ENCODE peak calls at places on chromosomes 12 and 14, in four cellular contexts. One of them, this sample, is unnamed.

GRCh38 chr14:54446201-54446693 is 5.1 kb upstream of the CNIH1 start:
- DNase-seq in HL-60: no peak
- DNase-seq in GM12891: no peak
- DNase-seq in GM12878: no peak
- DNase-seq in this sample: no peak

GRCh38 chr14:69079188-69079742 is 73.7 kb downstream of the DCAF5 start:
- DNase-seq in HL-60: no peak
- DNase-seq in GM12891: no peak
- DNase-seq in GM12878: no peak
- DNase-seq in this sample: no peak

GRCh38 chr12:80504389-80505153 is 60.5 kb downstream of the PTPRQ start:
- DNase-seq in HL-60: no peak
- DNase-seq in GM12891: no peak
- DNase-seq in GM12878: no peak
- DNase-seq in this sample: no peak

GRCh38 chr12:122001379-122002209 is 20.1 kb upstream of the BCL7A start:
- DNase-seq in HL-60: no peak
- DNase-seq in GM12891: no peak
- DNase-seq in GM12878: no peak
- DNase-seq in this sample: no peak

GRCh38 chr14:62216121-62216520 is 453.9 kb downstream of the SNAPC1 start:
- DNase-seq in HL-60: no peak
- DNase-seq in GM12891: no peak
- DNase-seq in GM12878: no peak
- DNase-seq in this sample: no peak

GRCh38 chr14:41718477-41719166 is 111.9 kb downstream of the LRFN5 start:
- DNase-seq in HL-60: peak; percentile 12
- DNase-seq in GM12891: no peak
- DNase-seq in GM12878: no peak
- DNase-seq in this sample: no peak

GRCh38 chr14:31228533-31228932 is 20.9 kb upstream of the HECTD1 start:
- DNase-seq in HL-60: peak; percentile 74
- DNase-seq in GM12891: no peak
- DNase-seq in GM12878: no peak
- DNase-seq in this sample: no peak

GRCh38 chr14:94601961-94602391 is 10.2 kb upstream of the SERPINA3 start:
- DNase-seq in HL-60: no peak
- DNase-seq in GM12891: no peak
- DNase-seq in GM12878: no peak
- DNase-seq in this sample: peak; percentile 11

GRCh38 chr12:82366182-82366581 is 7.9 kb downstream of the METTL25 start:
- DNase-seq in HL-60: no peak
- DNase-seq in GM12891: no peak
- DNase-seq in GM12878: no peak
- DNase-seq in this sample: no peak

GRCh38 chr14:26808407-26808806 is 210.6 kb upstream of the NOVA1 start:
- DNase-seq in HL-60: no peak
- DNase-seq in GM12891: no peak
- DNase-seq in GM12878: no peak
- DNase-seq in this sample: no peak

GRCh38 chr12:1644523-1645438 is 15.8 kb downstream of the WNT5B start:
- DNase-seq in HL-60: no peak
- DNase-seq in GM12891: no peak
- DNase-seq in GM12878: no peak
- DNase-seq in this sample: no peak

GRCh38 chr14:77151918-77152588 is 10.5 kb upstream of the ZDHHC22 start:
- DNase-seq in HL-60: no peak
- DNase-seq in GM12891: peak; percentile 36
- DNase-seq in GM12878: no peak
- DNase-seq in this sample: no peak

GRCh38 chr12:132095520-132096409 is 48.4 kb downstream of the DDX51 start:
- DNase-seq in HL-60: no peak
- DNase-seq in GM12891: no peak
- DNase-seq in GM12878: no peak
- DNase-seq in this sample: no peak

GRCh38 chr12:45575823-45576448 is 153.6 kb upstream of the ARID2 start:
- DNase-seq in HL-60: peak; percentile 18
- DNase-seq in GM12891: no peak
- DNase-seq in GM12878: peak; percentile 31
- DNase-seq in this sample: no peak

GRCh38 chr14:63551338-63551737 is 8.2 kb upstream of the PPP2R5E start:
- DNase-seq in HL-60: no peak
- DNase-seq in GM12891: no peak
- DNase-seq in GM12878: no peak
- DNase-seq in this sample: no peak

GRCh38 chr14:54652188-54652889 is 85.4 kb downstream of the SAMD4A start:
- DNase-seq in HL-60: no peak
- DNase-seq in GM12891: no peak
- DNase-seq in GM12878: no peak
- DNase-seq in this sample: no peak

GRCh38 chr12:56521590-56522371 is at the start of gene RBMS2:
- DNase-seq in HL-60: peak; percentile 24
- DNase-seq in GM12891: peak; percentile 24
- DNase-seq in GM12878: no peak
- DNase-seq in this sample: peak; percentile 47

GRCh38 chr14:69299286-69300035 is 39.5 kb downstream of the GALNT16 start:
- DNase-seq in HL-60: no peak
- DNase-seq in GM12891: no peak
- DNase-seq in GM12878: no peak
- DNase-seq in this sample: no peak

GRCh38 chr12:11758838-11759509 is 109.5 kb downstream of the ETV6 start:
- DNase-seq in HL-60: no peak
- DNase-seq in GM12891: no peak
- DNase-seq in GM12878: peak; percentile 93
- DNase-seq in this sample: no peak

GRCh38 chr14:32564591-32564990 is 235.5 kb downstream of the AKAP6 start:
- DNase-seq in HL-60: no peak
- DNase-seq in GM12891: no peak
- DNase-seq in GM12878: no peak
- DNase-seq in this sample: no peak

GRCh38 chr14:72366619-72367018 is 434.4 kb downstream of the RGS6 start:
- DNase-seq in HL-60: no peak
- DNase-seq in GM12891: no peak
- DNase-seq in GM12878: no peak
- DNase-seq in this sample: no peak

GRCh38 chr12:58818546-58818945 is 101.8 kb downstream of the LRIG3 start:
- DNase-seq in HL-60: no peak
- DNase-seq in GM12891: no peak
- DNase-seq in GM12878: no peak
- DNase-seq in this sample: no peak

GRCh38 chr12:124361074-124361965 is 66.4 kb downstream of the RFLNA start:
- DNase-seq in HL-60: no peak
- DNase-seq in GM12891: no peak
- DNase-seq in GM12878: no peak
- DNase-seq in this sample: no peak

DNA sequence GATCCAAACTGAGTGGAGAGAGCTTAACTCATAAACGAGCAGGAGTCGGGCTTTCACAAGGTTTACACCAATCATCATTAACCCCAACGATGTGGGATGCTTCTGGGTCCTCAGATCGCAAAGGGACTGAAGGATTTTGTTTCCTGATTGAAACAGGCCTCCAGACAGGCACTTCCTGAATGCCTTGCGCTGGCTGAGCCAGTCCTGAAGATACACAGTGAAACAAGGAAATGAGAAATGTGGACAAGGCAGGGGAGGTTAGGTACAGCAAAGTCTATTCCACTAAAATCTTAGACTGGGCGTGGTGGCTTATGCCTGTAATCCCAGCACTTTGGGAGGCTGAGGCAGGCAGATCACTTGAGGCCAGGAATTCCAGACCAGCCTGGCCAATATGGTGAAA is 30.7 kb downstream of the RBM19 start:
- DNase-seq in HL-60: no peak
- DNase-seq in GM12891: no peak
- DNase-seq in GM12878: no peak
- DNase-seq in this sample: no peak
- TF ChIP-seq SPI1 in HL-60: no peak
- TF ChIP-seq SPI1 in GM12891: no peak
- TF ChIP-seq SPI1 in GM12878: no peak
- TF ChIP-seq SPI1 in this sample: no peak

GRCh38 chr12:32025906-32026305 is 66.7 kb downstream of the RESF1 start:
- DNase-seq in HL-60: no peak
- DNase-seq in GM12891: no peak
- DNase-seq in GM12878: peak; percentile 24
- DNase-seq in this sample: no peak
- TF ChIP-seq SPI1 in HL-60: no peak
- TF ChIP-seq SPI1 in GM12891: no peak
- TF ChIP-seq SPI1 in GM12878: no peak
- TF ChIP-seq SPI1 in this sample: no peak

DNA sequence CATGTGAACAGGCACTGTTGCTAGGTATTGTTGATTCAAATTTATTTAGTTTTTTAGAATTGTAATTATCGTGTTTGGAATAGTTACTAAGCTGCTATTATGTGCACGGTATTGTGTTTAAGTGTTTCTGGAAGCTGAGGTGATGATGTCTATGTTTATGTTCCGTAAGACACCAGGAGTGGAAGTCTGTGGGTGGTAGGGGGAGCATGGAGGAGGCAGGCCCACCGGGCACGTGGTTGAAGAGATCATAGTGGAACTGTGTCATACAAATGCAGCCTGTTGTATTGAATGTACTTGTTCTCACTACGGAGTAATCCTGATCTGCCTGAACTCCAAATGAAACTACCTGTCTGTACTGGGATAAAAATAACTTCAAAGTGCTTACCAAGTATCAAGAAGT is 36.1 kb upstream of the STXBP6 start:
- DNase-seq in HL-60: no peak
- DNase-seq in GM12891: no peak
- DNase-seq in GM12878: no peak
- DNase-seq in this sample: no peak
- TF ChIP-seq SPI1 in HL-60: no peak
- TF ChIP-seq SPI1 in GM12891: no peak
- TF ChIP-seq SPI1 in GM12878: no peak
- TF ChIP-seq SPI1 in this sample: no peak

DNA sequence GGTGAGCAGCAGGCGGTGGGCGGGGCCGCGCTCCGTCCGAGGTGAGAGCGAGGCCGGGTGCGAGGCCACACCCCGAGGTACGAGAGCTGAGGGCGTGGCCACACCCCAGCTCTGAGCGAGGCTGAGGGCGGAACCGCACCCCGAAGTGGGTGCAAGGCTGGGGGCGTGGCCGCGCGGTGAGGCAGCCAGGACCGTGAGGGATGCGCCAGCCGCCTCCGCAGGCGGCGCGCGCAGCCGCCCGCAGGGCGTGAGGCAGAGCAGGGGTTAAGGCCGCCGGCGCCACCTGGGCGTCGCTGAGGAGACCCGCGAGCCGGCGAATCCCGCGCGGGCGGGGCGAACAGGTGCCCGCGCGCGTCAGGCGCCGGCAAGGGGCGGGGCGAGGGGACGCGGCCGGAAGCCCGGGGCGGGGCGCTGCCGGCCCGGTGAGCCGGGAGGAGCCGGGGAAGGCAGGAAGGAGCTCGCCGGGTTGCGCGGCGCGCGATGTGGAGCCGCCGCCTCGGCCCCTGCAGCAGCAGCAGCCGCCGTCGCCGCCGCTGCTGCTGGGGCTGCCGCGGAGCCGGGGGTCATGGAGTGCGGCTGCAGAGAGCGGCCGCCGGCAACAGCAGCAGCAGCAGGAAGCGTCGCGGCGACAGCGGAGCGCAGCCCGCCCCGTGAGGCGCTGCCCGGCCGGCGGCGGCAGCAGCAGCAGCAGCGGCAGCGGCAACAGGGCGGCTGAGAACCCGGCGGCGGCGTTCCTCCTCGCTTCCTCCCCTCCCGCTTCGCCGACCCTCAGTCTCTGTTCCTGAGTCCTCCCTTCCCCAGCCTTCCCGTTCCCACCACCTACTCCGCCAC is at the start of gene BICDL1:
- DNase-seq in HL-60: peak; percentile 70
- DNase-seq in GM12891: peak; percentile 90
- DNase-seq in GM12878: peak; percentile 69
- DNase-seq in this sample: peak; percentile 95
- TF ChIP-seq SPI1 in HL-60: no peak
- TF ChIP-seq SPI1 in GM12891: peak; percentile 35
- TF ChIP-seq SPI1 in GM12878: no peak
- TF ChIP-seq SPI1 in this sample: no peak

DNA sequence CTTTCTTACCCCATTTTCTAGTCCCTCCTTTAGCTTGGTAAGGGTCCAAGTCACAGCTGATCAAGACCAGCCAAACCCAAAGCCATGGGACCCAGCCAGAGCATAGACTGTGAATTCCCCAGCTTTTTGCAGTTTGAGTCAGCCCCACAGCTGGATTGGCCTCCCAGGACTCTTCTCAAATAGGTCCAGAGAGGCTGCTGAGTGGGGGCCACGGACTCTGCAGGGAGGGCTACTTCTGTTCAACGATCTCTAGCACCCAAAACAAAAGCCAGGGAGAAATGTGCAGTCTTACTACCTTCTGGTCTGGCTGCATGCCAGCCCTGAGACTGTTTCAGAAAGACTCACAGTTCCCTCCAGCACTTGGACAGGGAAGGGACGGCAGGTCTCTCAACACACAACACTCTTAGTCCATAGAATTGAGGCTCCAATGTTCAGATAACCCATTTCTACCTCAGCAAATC is 1.6 kb downstream of the VDR start:
- DNase-seq in HL-60: peak; percentile 60
- DNase-seq in GM12891: no peak
- DNase-seq in GM12878: no peak
- DNase-seq in this sample: peak; percentile 16
- TF ChIP-seq SPI1 in HL-60: no peak
- TF ChIP-seq SPI1 in GM12891: peak; percentile 3
- TF ChIP-seq SPI1 in GM12878: no peak
- TF ChIP-seq SPI1 in this sample: no peak

GRCh38 chr12:107875772-107876171 is 101.3 kb downstream of the ASCL4 start:
- DNase-seq in HL-60: no peak
- DNase-seq in GM12891: no peak
- DNase-seq in GM12878: no peak
- DNase-seq in this sample: no peak
- TF ChIP-seq SPI1 in HL-60: no peak
- TF ChIP-seq SPI1 in GM12891: no peak
- TF ChIP-seq SPI1 in GM12878: no peak
- TF ChIP-seq SPI1 in this sample: no peak

GRCh38 chr12:57793920-57794319 is 11.3 kb downstream of the TSFM start:
- DNase-seq in HL-60: no peak
- DNase-seq in GM12891: no peak
- DNase-seq in GM12878: no peak
- DNase-seq in this sample: no peak

GRCh38 chr12:57800965-57801364 is 17.6 kb downstream of the AVIL start:
- DNase-seq in HL-60: no peak
- DNase-seq in GM12891: no peak
- DNase-seq in GM12878: no peak
- DNase-seq in this sample: no peak

GRCh38 chr12:57797938-57798337 is 15.4 kb downstream of the TSFM start:
- DNase-seq in HL-60: no peak
- DNase-seq in GM12891: no peak
- DNase-seq in GM12878: no peak
- DNase-seq in this sample: no peak

GRCh38 chr12:57796996-57797395 is 14.4 kb downstream of the TSFM start:
- DNase-seq in HL-60: no peak
- DNase-seq in GM12891: no peak
- DNase-seq in GM12878: no peak
- DNase-seq in this sample: no peak

GRCh38 chr12:57795354-57795753 is 12.8 kb downstream of the TSFM start:
- DNase-seq in HL-60: no peak
- DNase-seq in GM12891: no peak
- DNase-seq in GM12878: no peak
- DNase-seq in this sample: no peak
- TF ChIP-seq SPI1 in HL-60: no peak
- TF ChIP-seq SPI1 in GM12891: no peak
- TF ChIP-seq SPI1 in GM12878: no peak
- TF ChIP-seq SPI1 in this sample: no peak

This sample was measured in K562.